ENCODE peak calls at places on chromosomes 4 and X, in five cellular contexts. Z is IMR-90, I is GM23248, J is brain microvascular endothelial cell, H is cardiac muscle cell. C is an unnamed sample.

GRCh38 chrX:2933125-2933900 is 4.2 kb upstream of the ARSD start:
- DNase-seq in Z (no peak), I (no peak), J (no peak), H (no peak), C (no peak)

GRCh38 chr4:13182136-13182535 is 302.0 kb downstream of the RAB28 start:
- DNase-seq in Z (no peak), I (peak; percentile 3), J (peak; percentile 8), H (no peak), C (no peak)

GRCh38 chr4:90979551-90979950 is 852.4 kb downstream of the CCSER1 start:
- DNase-seq in Z (no peak), I (no peak), J (no peak), H (no peak), C (no peak)

GRCh38 chrX:15299945-15300851 is 15.2 kb downstream of the ASB11 start:
- DNase-seq in Z (peak; percentile 30), I (peak; percentile 38), J (no peak), H (peak; percentile 38), C (no peak)

GRCh38 chr4:94575652-94576051 is 123.9 kb downstream of the PDLIM5 start:
- DNase-seq in Z (no peak), I (no peak), J (no peak), H (no peak), C (no peak)

GRCh38 chr4:185803015-185803414 is 9.0 kb downstream of the SORBS2 start:
- DNase-seq in Z (no peak), I (no peak), J (no peak), H (peak; percentile 39), C (no peak)

GRCh38 chr4:143433231-143433630 is 80.3 kb upstream of the SMARCA5 start:
- DNase-seq in Z (no peak), I (no peak), J (no peak), H (no peak), C (no peak)

GRCh38 chr4:40182979-40183378 is 13.9 kb upstream of the RHOH start:
- DNase-seq in Z (no peak), I (no peak), J (no peak), H (no peak), C (no peak)

GRCh38 chr4:24007740-24008348 is 118.0 kb upstream of the PPARGC1A start:
- DNase-seq in Z (no peak), I (no peak), J (no peak), H (peak; percentile 3), C (no peak)

GRCh38 chrX:16822723-16823122 is 36.5 kb downstream of the TXLNG start:
- DNase-seq in Z (peak; percentile 79), I (peak; percentile 82), J (peak; percentile 63), H (peak; percentile 76), C (no peak)

GRCh38 chr4:90641856-90642599 is 514.8 kb downstream of the CCSER1 start:
- DNase-seq in Z (no peak), I (no peak), J (no peak), H (no peak), C (no peak)

GRCh38 chr4:75180790-75181776 is 248.2 kb downstream of the PARM1 start:
- DNase-seq in Z (no peak), I (peak; percentile 48), J (peak; percentile 6), H (peak; percentile 2), C (no peak)

GRCh38 chr4:1746919-1747602 is 25.7 kb downstream of the TACC3 start:
- DNase-seq in Z (no peak), I (no peak), J (no peak), H (peak; percentile 21), C (no peak)

GRCh38 chr4:89268572-89269180 is 38.9 kb downstream of the GPRIN3 start:
- DNase-seq in Z (no peak), I (no peak), J (no peak), H (no peak), C (no peak)

GRCh38 chr4:70000713-70001112 is 4.9 kb downstream of the STATH start:
- DNase-seq in Z (no peak), I (no peak), J (no peak), H (no peak), C (no peak)

GRCh38 chrX:150364347-150365050 is 1.4 kb downstream of the MAMLD1 start:
- DNase-seq in Z (peak; percentile 6), I (peak; percentile 54), J (no peak), H (peak; percentile 19), C (no peak)

GRCh38 chr4:185535818-185536729 is 767 bp upstream of the PDLIM3 start:
- DNase-seq in Z (no peak), I (peak; percentile 45), J (peak; percentile 16), H (peak; percentile 75), C (no peak)

GRCh38 chrX:110116581-110116980 is 113.7 kb downstream of the TMEM164 start:
- DNase-seq in Z (no peak), I (no peak), J (no peak), H (no peak), C (no peak)

GRCh38 chr4:41146716-41147506 is 67.4 kb downstream of the APBB2 start:
- DNase-seq in Z (peak; percentile 54), I (peak; percentile 88), J (peak; percentile 49), H (peak; percentile 46), C (no peak)

GRCh38 chr4:7513731-7514130 is 79.0 kb upstream of the PSAPL1 start:
- DNase-seq in Z (peak; percentile 39), I (peak; percentile 7), J (peak; percentile 66), H (peak; percentile 15), C (no peak)

GRCh38 chrX:123797543-123798447 is 62.1 kb upstream of the XIAP start:
- DNase-seq in Z (no peak), I (no peak), J (no peak), H (no peak), C (no peak)

GRCh38 chrX:43861750-43862149 is 20.5 kb downstream of the MAOB start:
- DNase-seq in Z (no peak), I (no peak), J (peak; percentile 2), H (no peak), C (no peak)

GRCh38 chrX:856901-857300 is 226.3 kb downstream of the SHOX start:
- DNase-seq in Z (no peak), I (no peak), J (peak; percentile 43), H (no peak), C (no peak)

GRCh38 chrX:138939038-138939437 is 227.5 kb upstream of the FGF13 start:
- DNase-seq in Z (no peak), I (no peak), J (no peak), H (no peak), C (no peak)

GRCh38 chr4:87073187-87073569 is 138.4 kb downstream of the AFF1 start:
- DNase-seq in Z (no peak), I (no peak), J (no peak), H (no peak), C (no peak)

GRCh38 chrX:34918856-34919255 is 23.7 kb upstream of the FAM47B start:
- DNase-seq in Z (peak; percentile 75), I (peak; percentile 63), J (peak; percentile 69), H (peak; percentile 67), C (peak; percentile 9)

GRCh38 chrX:53280703-53281320 is 572 bp downstream of the IQSEC2 start:
- DNase-seq in Z (peak; percentile 35), I (peak; percentile 74), J (peak; percentile 47), H (peak; percentile 54), C (no peak)

GRCh38 chr4:24321151-24321550 is 263.2 kb downstream of the DHX15 start:
- DNase-seq in Z (peak; percentile 65), I (peak; percentile 42), J (no peak), H (peak; percentile 3), C (no peak)

GRCh38 chrX:37854148-37854547 is 6.8 kb upstream of the DYNLT3 start:
- DNase-seq in Z (no peak), I (no peak), J (no peak), H (no peak), C (no peak)

DNA sequence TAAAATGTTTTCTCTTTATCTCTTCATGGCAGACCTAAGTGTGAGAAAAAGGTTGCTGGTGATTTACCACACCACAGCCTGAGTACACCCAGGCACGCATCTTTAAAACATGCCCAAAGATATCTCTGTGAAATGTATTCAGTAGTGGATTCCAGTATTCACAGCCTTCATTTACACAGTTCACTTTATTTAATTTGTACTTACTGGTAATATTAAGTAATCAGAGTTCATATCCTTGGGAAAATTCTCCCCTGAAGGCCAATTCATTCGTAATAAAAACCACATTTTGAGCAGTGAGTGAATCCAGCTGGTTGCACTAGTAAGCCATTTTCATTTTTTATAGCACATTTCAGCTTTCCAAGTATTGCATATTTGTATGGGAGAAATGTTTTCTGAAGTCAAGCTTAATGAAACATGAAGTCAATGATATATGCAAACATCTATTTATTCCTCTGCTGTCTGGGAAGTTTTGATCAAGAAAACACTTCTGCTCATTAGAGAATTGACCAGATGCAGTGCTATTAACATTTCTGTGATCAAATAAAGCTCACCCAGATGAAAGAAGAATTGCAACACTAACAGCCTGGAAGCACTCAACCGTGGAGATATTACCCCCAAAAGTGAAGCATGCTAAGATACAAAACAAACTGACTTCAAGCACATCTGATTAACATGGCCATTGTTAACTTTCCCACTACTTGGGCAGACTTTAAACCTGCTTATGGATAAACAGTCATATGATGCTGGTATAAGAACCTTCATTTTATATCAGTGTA is 73.9 kb upstream of the GUCY1A1 start:
- DNase-seq in Z (peak; percentile 84), I (peak; percentile 56), J (no peak), H (peak; percentile 94), C (no peak)
- H3K4me3 ChIP-seq in Z (no peak overlapping the region), I (no peak overlapping the region), J (no peak overlapping the region), H (no peak overlapping the region), C (no peak overlapping the region)

GRCh38 chrX:120536056-120536455 is 24.7 kb downstream of the CUL4B start:
- DNase-seq in Z (no peak), I (no peak), J (no peak), H (no peak), C (no peak)

DNA sequence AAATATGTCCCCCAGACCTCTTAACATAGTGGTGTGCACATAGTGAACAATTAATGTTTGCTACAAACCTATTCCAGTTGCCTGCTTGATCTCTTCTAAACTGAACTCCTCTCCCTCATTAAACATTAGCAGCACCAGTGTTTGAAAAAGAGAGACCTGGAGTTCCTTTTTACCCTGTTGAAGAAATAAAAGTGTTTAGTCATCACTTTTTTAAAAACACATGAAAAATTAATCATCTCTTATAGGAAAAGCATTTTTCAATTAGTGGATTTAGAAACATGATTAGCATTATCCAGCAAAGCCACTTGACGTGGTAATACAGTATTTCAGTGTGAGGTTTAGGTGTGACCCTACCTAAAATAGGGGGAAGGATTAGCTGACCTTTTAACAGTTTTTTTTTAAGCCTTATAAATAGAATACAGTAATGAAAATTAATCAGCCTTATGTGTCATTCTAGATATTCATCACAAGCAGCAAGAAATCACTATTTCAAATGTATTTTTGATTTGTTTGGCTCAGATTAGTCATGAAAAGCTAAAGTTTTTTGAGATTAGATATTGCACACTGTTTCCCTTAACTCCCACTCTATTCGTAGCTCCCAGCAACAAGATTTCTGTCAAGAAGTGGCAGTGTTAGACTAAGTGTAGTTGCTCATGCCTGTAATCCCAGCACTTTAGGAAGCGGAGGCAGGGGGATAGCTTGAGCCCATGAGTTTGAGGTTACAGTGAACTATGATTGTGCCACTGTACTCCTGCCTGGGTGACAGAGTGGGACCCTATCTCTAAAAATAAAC is 26.2 kb downstream of the CUL4B start:
- DNase-seq in Z (no peak), I (peak; percentile 18), J (no peak), H (no peak), C (no peak)
- H3K36me3 ChIP-seq in Z (peaks cover 11% of the 10 kb centered on the region), I (peaks cover 71% of the 10 kb centered on the region), J (peaks cover 38% of the 10 kb centered on the region), H (peaks cover 34% of the 10 kb centered on the region), C (no peaks in the 10 kb centered on the region)

GRCh38 chr4:140255467-140255866 is 101.5 kb upstream of the MAML3 start:
- DNase-seq in Z (peak; percentile 67), I (peak; percentile 60), J (peak; percentile 34), H (no peak), C (no peak)
- H3K27me3 ChIP-seq in Z (no peaks in the 10 kb centered on the region), I (no peaks in the 10 kb centered on the region), J (no peaks in the 10 kb centered on the region), H (no peaks in the 10 kb centered on the region), C (no peaks in the 10 kb centered on the region)

DNA sequence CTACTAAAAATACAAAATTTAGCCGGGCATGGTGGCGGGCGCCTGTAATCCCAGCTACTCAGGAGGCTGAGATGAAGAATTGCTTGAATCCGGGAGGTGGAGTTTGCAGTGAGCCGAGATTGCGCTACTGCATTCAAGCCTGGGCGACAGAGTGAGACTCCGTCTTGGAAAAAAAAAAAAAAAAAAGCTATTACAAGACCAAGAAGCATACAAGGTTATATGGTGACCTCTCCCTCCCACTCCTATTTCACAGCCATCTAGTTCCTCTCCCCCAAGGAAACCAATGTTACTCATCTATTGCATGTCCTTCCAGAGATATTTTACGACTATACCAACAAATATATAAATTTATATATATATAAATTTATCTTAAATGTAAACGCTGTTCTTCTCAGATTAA is 3.3 kb downstream of the SLC9A7 start:
- DNase-seq in Z (no peak), I (no peak), J (no peak), H (peak; percentile 20), C (no peak)
- H3K4me3 ChIP-seq in Z (no peak overlapping the region), I (no peak overlapping the region), J (no peak overlapping the region), H (no peak overlapping the region), C (no peak overlapping the region)

C was measured in kidney epithelial cell.